ENCODE peak calls at places on chromosomes 3 and 15, in four cellular contexts. V is memory B cell, Z is LHCN-M2, F is endothelial cell. J is an unnamed sample.

GRCh38 chr3:171821061-171821460 is 10.8 kb upstream of the PLD1 start:
- DNase-seq in F (no peak), Z (no peak), V (no peak), J (no peak)

GRCh38 chr3:79632842-79633241 is 135.0 kb downstream of the ROBO1 start:
- DNase-seq in Z (no peak), F (no peak), V (no peak), J (no peak)

GRCh38 chr15:58401276-58401675 is 30.5 kb upstream of the LIPC start:
- DNase-seq in F (no peak), V (no peak), Z (no peak), J (no peak)

GRCh38 chr3:171967137-171967783 is 72.1 kb upstream of the FNDC3B start:
- DNase-seq in V (no peak), Z (peak), F (no peak), J (peak)

GRCh38 chr3:50885491-50885890 is 210.8 kb downstream of the DOCK3 start:
- DNase-seq in F (no peak), Z (no peak), V (no peak), J (peak)

GRCh38 chr3:33636125-33636855 is 81.8 kb downstream of the CLASP2 start:
- DNase-seq in F (peak), Z (peak), V (peak), J (peak)

GRCh38 chr3:78659386-78659987 is 1108.3 kb downstream of the ROBO1 start:
- DNase-seq in V (peak), Z (peak), F (peak), J (peak)

GRCh38 chr3:59006791-59007517 is 42.9 kb downstream of the CFAP20DC start:
- DNase-seq in Z (peak), V (no peak), F (no peak), J (peak)

GRCh38 chr3:54353547-54354339 is 231.4 kb downstream of the CACNA2D3 start:
- DNase-seq in F (no peak), Z (no peak), V (no peak), J (no peak)

GRCh38 chr3:118628704-118629341 is 405.8 kb downstream of the IGSF11 start:
- DNase-seq in F (peak), V (no peak), Z (peak), J (peak)

GRCh38 chr3:127479449-127479848 is 111.1 kb downstream of the TPRA1 start:
- DNase-seq in Z (no peak), V (no peak), F (no peak), J (no peak)

GRCh38 chr3:149702691-149703426 is 45.0 kb upstream of the WWTR1 start:
- DNase-seq in V (no peak), F (no peak), Z (peak), J (no peak)

GRCh38 chr3:128348805-128349531 is 117.7 kb downstream of the DNAJB8 start:
- DNase-seq in V (no peak), F (peak), Z (peak), J (no peak)

GRCh38 chr15:87874896-87875661 is 381.5 kb downstream of the NTRK3 start:
- DNase-seq in F (peak), Z (no peak), V (no peak), J (peak)

GRCh38 chr15:100115711-100116090 is 226.1 kb downstream of the ADAMTS17 start:
- DNase-seq in F (no peak), Z (peak), V (no peak), J (no peak)

GRCh38 chr3:188323067-188323842 is 169.3 kb downstream of the LPP start:
- DNase-seq in F (no peak), V (no peak), Z (no peak), J (no peak)

GRCh38 chr3:171908731-171909130 is 65.6 kb downstream of the TMEM212 start:
- DNase-seq in V (no peak), F (no peak), Z (no peak), J (no peak)

GRCh38 chr3:52428151-52429005 is 16.5 kb downstream of the SEMA3G start:
- DNase-seq in V (peak), F (peak), Z (peak), J (peak)

GRCh38 chr15:34914316-34914715 is 55.2 kb downstream of the AQR start:
- DNase-seq in V (no peak), F (no peak), Z (no peak), J (peak)

GRCh38 chr15:69170597-69170996 is 10.2 kb downstream of the GLCE start:
- DNase-seq in Z (no peak), F (no peak), V (no peak), J (peak)

GRCh38 chr3:9884555-9885165 is 4.6 kb upstream of the CIDEC start:
- DNase-seq in V (no peak), F (no peak), Z (peak), J (no peak)

GRCh38 chr3:141643391-141643790 is 94.7 kb upstream of the RNF7 start:
- DNase-seq in Z (peak), F (no peak), V (no peak), J (no peak)

GRCh38 chr3:149216195-149216869 is 5.3 kb downstream of the CP start:
- DNase-seq in V (no peak), F (no peak), Z (no peak), J (peak)

GRCh38 chr3:145696011-145696410 is 465.0 kb downstream of the PLOD2 start:
- DNase-seq in V (no peak), Z (no peak), F (no peak), J (no peak)

GRCh38 chr3:106566277-106566676 is 697.5 kb upstream of the CBLB start:
- DNase-seq in F (no peak), Z (peak), V (no peak), J (no peak)

GRCh38 chr3:29693863-29694262 is 413.0 kb downstream of the RBMS3 start:
- DNase-seq in V (no peak), F (peak), Z (peak), J (peak)

GRCh38 chr3:30607032-30607833 is 832 bp downstream of the TGFBR2 start:
- DNase-seq in Z (peak), V (peak), F (peak), J (peak)

GRCh38 chr3:10574101-10574615 is 68.8 kb upstream of the ATP2B2 start:
- DNase-seq in V (no peak), F (no peak), Z (no peak), J (no peak)

GRCh38 chr3:8990266-8991215 is 27.3 kb upstream of the RAD18 start:
- DNase-seq in V (no peak), Z (peak), F (no peak), J (peak)

GRCh38 chr3:150737874-150738679 is 24.9 kb downstream of the SIAH2 start:
- DNase-seq in V (no peak), F (no peak), Z (peak), J (no peak)

GRCh38 chr15:84633311-84634227 is 20.5 kb downstream of the WDR73 start:
- DNase-seq in F (peak), V (peak), Z (peak), J (peak)

GRCh38 chr3:188747487-188747886 is 424.3 kb upstream of the TPRG1 start:
- DNase-seq in F (no peak), V (no peak), Z (no peak), J (no peak)

J was measured in SJCRH30.